ENCODE peak calls at places on chromosomes 1 and 21, in five cellular contexts. B is Peyer's patch, I is tibial artery, S is cardiac fibroblast, F is psoas muscle. L is an unnamed sample.
A peak's percentile ranks its signal among the peaks of the same experiment; 100 is the strongest.

GRCh38 chr21:34126691-34127090 is 53.3 kb downstream of the MRPS6 start:
- DNase-seq in B (no peak), I (no peak), F (no peak), S (peak; percentile 45), L (peak; percentile 53)

GRCh38 chr1:16063921-16064320 is 9.5 kb downstream of the FAM131C start:
- DNase-seq in F (no peak), S (no peak), B (no peak), I (no peak), L (no peak)

GRCh38 chr1:26432793-26433192 is 672 bp downstream of the DHDDS start:
- DNase-seq in S (no peak), I (no peak), F (no peak), B (peak; percentile 52), L (no peak)

GRCh38 chr1:193417420-193417819 is 231.0 kb upstream of the B3GALT2 start:
- DNase-seq in I (no peak), F (no peak), S (peak; percentile 55), B (no peak), L (peak; percentile 34)

GRCh38 chr1:45800899-45801298 is 2.5 kb upstream of the MAST2 start:
- DNase-seq in F (no peak), B (no peak), I (no peak), S (no peak), L (no peak)

GRCh38 chr1:190416239-190416638 is 61.4 kb downstream of the BRINP3 start:
- DNase-seq in I (no peak), F (no peak), S (no peak), B (no peak), L (no peak)

GRCh38 chr1:226738421-226738994 is 574 bp downstream of the ITPKB start:
- DNase-seq in F (peak; percentile 39), I (no peak), S (peak; percentile 25), B (peak; percentile 63), L (peak; percentile 64)

GRCh38 chr1:107181253-107181977 is 40.6 kb downstream of the NTNG1 start:
- DNase-seq in F (no peak), I (no peak), B (no peak), S (no peak), L (no peak)

GRCh38 chr1:35120458-35121133 is 41.4 kb downstream of the ZMYM1 start:
- DNase-seq in I (no peak), B (peak; percentile 46), F (no peak), S (peak; percentile 17), L (no peak)

GRCh38 chr1:210681158-210681557 is 352.5 kb downstream of the HHAT start:
- DNase-seq in S (no peak), B (no peak), F (no peak), I (no peak), L (peak; percentile 26)

GRCh38 chr1:6703016-6703415 is 1.4 kb upstream of the DNAJC11 start:
- DNase-seq in S (no peak), F (no peak), B (no peak), I (no peak), L (no peak)

GRCh38 chr1:205064741-205065316 is 19.4 kb downstream of the TMEM81 start:
- DNase-seq in S (no peak), B (no peak), F (no peak), I (no peak), L (no peak)

GRCh38 chr1:39947265-39947664 is 7.7 kb upstream of the MFSD2A start:
- DNase-seq in I (no peak), B (no peak), S (no peak), F (no peak), L (no peak)

GRCh38 chr1:41726899-41727748 is 191.6 kb downstream of the HIVEP3 start:
- DNase-seq in I (peak; percentile 64), F (peak; percentile 62), S (no peak), B (peak; percentile 83), L (no peak)

GRCh38 chr21:42063206-42063577 is 7.9 kb upstream of the UMODL1 start:
- DNase-seq in S (no peak), B (peak; percentile 79), F (no peak), I (no peak), L (no peak)

GRCh38 chr1:95407864-95408291 is 173.9 kb downstream of the RWDD3 start:
- DNase-seq in I (no peak), B (no peak), S (no peak), F (no peak), L (no peak)

GRCh38 chr1:81398041-81398440 is 402.7 kb upstream of the ADGRL2 start:
- DNase-seq in B (no peak), I (no peak), F (no peak), S (no peak), L (no peak)

GRCh38 chr1:78003882-78004718 is 639 bp upstream of the DNAJB4 start:
- DNase-seq in F (peak; percentile 42), S (peak; percentile 80), I (peak; percentile 43), B (peak; percentile 69), L (peak; percentile 79)

GRCh38 chr1:55214214-55214902 is 806 bp downstream of the USP24 start:
- DNase-seq in S (no peak), I (peak; percentile 53), B (peak; percentile 82), F (peak; percentile 58), L (peak; percentile 49)

GRCh38 chr1:60130703-60131102 is 57.1 kb upstream of the C1orf87 start:
- DNase-seq in F (no peak), I (no peak), S (peak; percentile 42), B (no peak), L (peak; percentile 68)

GRCh38 chr1:111441573-111442192 is 7.4 kb downstream of the WDR77 start:
- DNase-seq in I (no peak), B (peak; percentile 77), F (peak; percentile 26), S (peak; percentile 36), L (peak; percentile 21)

GRCh38 chr1:68916227-68916853 is 419.5 kb upstream of the DEPDC1 start:
- DNase-seq in F (no peak), S (peak; percentile 48), I (peak; percentile 38), B (no peak), L (peak; percentile 54)

GRCh38 chr1:91997607-91998195 is 32.1 kb upstream of the EPHX4 start:
- DNase-seq in B (no peak), F (no peak), S (peak; percentile 78), I (no peak), L (peak; percentile 75)
- TF ChIP-seq CTCF in B (peak; percentile 64), F (peak; percentile 24), S (peak; percentile 53), I (peak; percentile 22), L (peak; percentile 55)

DNA sequence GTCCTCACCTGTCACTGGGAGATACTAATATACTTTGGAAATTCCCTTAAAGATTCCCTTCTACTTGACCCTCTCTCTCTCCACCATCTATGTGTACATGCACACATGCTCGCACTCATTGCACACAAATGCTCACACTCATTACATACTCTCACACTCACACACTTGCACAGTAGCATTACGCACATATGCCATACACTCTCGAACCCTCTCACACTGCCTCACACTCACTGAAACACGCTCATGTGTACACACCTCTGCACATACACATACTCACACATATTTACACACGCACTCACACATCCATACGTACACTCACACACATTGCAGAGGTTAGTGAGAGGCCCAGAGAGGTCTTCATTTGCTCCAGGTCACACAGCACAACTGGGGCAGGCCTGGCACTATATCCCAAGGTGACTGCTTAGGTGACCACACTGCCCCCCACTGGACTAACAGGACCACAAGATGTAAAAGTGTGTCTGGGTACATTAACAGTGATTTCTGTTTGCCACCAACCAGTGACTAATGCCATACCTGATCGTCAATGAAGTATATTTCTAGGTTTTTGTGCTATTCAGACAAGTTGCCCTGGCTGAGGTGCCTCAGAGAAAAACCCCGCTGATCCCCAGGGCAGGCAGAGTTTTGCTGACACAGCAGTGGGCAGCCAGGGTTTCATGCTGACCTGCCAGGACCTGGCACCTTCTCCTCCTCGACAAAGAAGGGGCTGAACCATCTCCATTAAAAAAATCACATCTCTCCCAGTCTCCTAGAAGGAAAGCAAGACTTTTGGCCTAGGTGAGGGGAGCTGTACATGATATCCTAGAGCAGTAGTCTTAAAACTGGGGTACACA is 28.5 kb upstream of the CAMK1G start:
- DNase-seq in I (no peak), B (no peak), S (no peak), F (no peak), L (no peak)
- TF ChIP-seq CTCF in I (no peak), B (no peak), S (no peak), F (no peak), L (peak; percentile 23)

DNA sequence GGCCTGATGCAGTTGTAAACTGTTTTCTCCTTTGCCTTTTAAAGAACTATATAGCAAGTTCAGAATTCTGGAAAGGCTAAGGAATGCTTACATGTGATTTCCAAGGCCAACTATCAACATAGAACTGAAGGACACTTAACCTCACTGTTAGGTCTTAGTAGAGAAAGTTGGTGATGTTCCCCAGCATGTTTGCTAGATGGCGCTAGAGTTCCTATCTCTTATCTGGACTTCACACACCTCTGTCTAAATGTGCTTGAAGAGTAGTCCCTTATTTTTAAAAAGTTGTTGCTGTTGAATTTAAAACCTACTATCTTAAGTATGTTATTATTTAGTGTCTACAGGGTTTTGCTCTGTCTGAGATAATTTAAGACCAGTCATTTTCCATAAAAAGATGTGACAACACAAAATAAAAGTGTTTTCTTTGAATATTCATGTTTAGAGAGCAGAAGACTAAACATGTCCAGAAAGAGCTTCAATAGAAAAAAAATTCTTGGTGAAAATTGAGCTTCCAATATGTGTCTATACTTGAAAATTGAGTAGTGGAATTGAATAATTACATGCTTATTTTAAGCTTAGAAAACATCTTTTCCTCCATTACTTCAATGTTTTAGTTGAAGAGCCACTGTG is 237.3 kb downstream of the S1PR1 start:
- DNase-seq in F (no peak), S (peak; percentile 5), B (no peak), I (no peak), L (peak; percentile 48)
- TF ChIP-seq CTCF in F (no peak), S (no peak), B (peak; percentile 7), I (no peak), L (peak; percentile 26)

GRCh38 chr1:207885129-207886032 is 25.5 kb downstream of the CD34 start:
- DNase-seq in B (peak; percentile 93), S (peak; percentile 89), F (peak; percentile 83), I (peak; percentile 87), L (peak; percentile 94)
- TF ChIP-seq CTCF in B (peak; percentile 93), S (peak; percentile 96), F (peak; percentile 97), I (peak; percentile 95), L (peak; percentile 100)

DNA sequence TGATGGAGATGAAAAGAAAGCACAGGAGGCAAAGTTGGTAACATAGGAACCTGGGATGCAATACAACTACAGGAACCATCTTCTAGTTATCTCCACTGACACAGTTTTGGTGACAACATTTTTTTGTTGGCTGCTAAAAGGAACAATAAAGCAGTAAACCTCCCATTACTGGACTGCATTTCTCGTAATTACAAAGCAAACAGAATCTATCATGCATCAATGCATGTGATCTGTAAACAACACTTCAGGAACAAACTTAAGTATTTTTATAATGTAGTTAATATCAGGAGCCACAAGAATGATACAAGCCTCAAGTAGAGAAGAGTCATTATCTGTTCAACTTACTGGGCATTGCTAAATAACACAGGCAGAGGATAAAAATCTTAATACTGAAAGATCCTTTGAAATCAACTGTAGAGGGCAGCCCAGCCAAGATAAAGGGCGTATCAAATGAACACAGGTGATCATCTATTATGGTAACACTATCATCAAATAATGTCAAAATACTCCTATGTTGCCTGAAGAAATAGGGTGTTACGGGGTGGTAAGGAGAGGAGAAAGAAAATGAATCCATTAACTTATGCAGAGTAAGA is 193.3 kb downstream of the EIF4G3 start:
- DNase-seq in I (no peak), B (no peak), S (no peak), F (no peak), L (peak; percentile 11)
- TF ChIP-seq CTCF in I (no peak), B (peak; percentile 38), S (no peak), F (peak; percentile 12), L (peak; percentile 6)